ENCODE peak calls at places on chromosome 22, in six cellular contexts. W, B, R, L, N and J are unnamed samples.

GRCh38 chr22:23179381-23180294 is 671 bp upstream of the BCR start:
- DNase-seq in R (peak; percentile 29), W (no peak), B (peak; percentile 18), L (no peak), N (peak; percentile 8), J (no peak)

GRCh38 chr22:23399367-23400285 is 180.5 kb downstream of the IGLL1 start:
- DNase-seq in R (no peak), W (no peak), N (no peak), L (no peak), B (no peak), J (no peak)

GRCh38 chr22:25076281-25076680 is 123.4 kb upstream of the CRYBB3 start:
- DNase-seq in R (no peak), N (no peak), L (no peak), B (peak; percentile 54), W (no peak), J (no peak)

GRCh38 chr22:30433773-30434172 is 8.2 kb downstream of the MTFP1 start:
- DNase-seq in R (no peak), W (no peak), B (no peak), N (no peak), L (no peak), J (no peak)

GRCh38 chr22:27132896-27133500 is 475.6 kb downstream of the MIAT start:
- DNase-seq in N (no peak), R (no peak), B (no peak), W (no peak), L (no peak), J (no peak)

GRCh38 chr22:44363214-44363979 is 50.6 kb upstream of the SHISAL1 start:
- DNase-seq in W (peak; percentile 37), R (no peak), L (peak; percentile 92), N (no peak), B (no peak), J (peak; percentile 79)

GRCh38 chr22:47166446-47167016 is 404.1 kb downstream of the TBC1D22A start:
- DNase-seq in L (no peak), B (no peak), W (no peak), N (no peak), R (no peak), J (peak; percentile 10)

GRCh38 chr22:45298934-45299505 is 10.7 kb upstream of the FAM118A start:
- DNase-seq in L (no peak), R (no peak), N (no peak), W (no peak), B (no peak), J (no peak)

GRCh38 chr22:30392661-30393321 is 4.0 kb upstream of the SEC14L2 start:
- DNase-seq in B (peak; percentile 41), W (peak; percentile 94), L (no peak), R (peak; percentile 81), N (no peak), J (no peak)

GRCh38 chr22:46815132-46815531 is 52.7 kb downstream of the TBC1D22A start:
- DNase-seq in L (no peak), R (no peak), N (no peak), B (no peak), W (no peak), J (no peak)

GRCh38 chr22:21951931-21952465 is 650 bp downstream of the PPM1F start:
- DNase-seq in L (peak; percentile 34), B (peak; percentile 50), W (no peak), R (peak; percentile 69), N (peak; percentile 3), J (no peak)

GRCh38 chr22:20192972-20193760 is 42.3 kb upstream of the CCDC188 start:
- DNase-seq in B (no peak), W (no peak), R (no peak), N (no peak), L (no peak), J (no peak)

GRCh38 chr22:22912722-22913253 is 25.2 kb downstream of the IGLL5 start:
- DNase-seq in R (no peak), L (no peak), B (no peak), W (no peak), N (no peak), J (no peak)

GRCh38 chr22:28906312-28906711 is 22.9 kb downstream of the ZNRF3 start:
- DNase-seq in R (no peak), B (peak; percentile 44), N (no peak), W (no peak), L (no peak), J (no peak)

GRCh38 chr22:29043906-29044575 is 17.6 kb downstream of the C22orf31 start:
- DNase-seq in R (no peak), B (no peak), L (peak; percentile 11), N (no peak), W (no peak), J (no peak)

GRCh38 chr22:24271406-24271760 is 752 bp downstream of the SPECC1L start:
- DNase-seq in B (no peak), R (no peak), L (no peak), W (no peak), N (no peak), J (no peak)

GRCh38 chr22:33652596-33652995 is 267.7 kb downstream of the LARGE1 start:
- DNase-seq in L (peak; percentile 1), N (no peak), W (no peak), B (no peak), R (no peak), J (no peak)

GRCh38 chr22:46171940-46172339 is 21.6 kb downstream of the PPARA start:
- DNase-seq in W (no peak), R (no peak), B (no peak), L (peak; percentile 21), N (no peak), J (no peak)

GRCh38 chr22:23178512-23179254 is 1.6 kb upstream of the BCR start:
- DNase-seq in N (peak; percentile 59), B (peak; percentile 66), W (no peak), R (peak; percentile 84), L (peak; percentile 40), J (peak; percentile 38)

GRCh38 chr22:35766654-35767580 is 49.2 kb downstream of the APOL5 start:
- DNase-seq in R (peak; percentile 72), N (no peak), W (no peak), B (no peak), L (no peak), J (no peak)

GRCh38 chr22:30867746-30868662 is 100.6 kb downstream of the MORC2 start:
- DNase-seq in N (no peak), L (no peak), B (no peak), W (no peak), R (no peak), J (no peak)

GRCh38 chr22:24429411-24430365 is 2.3 kb downstream of the ADORA2A start:
- DNase-seq in W (no peak), B (peak; percentile 65), R (no peak), N (no peak), L (no peak), J (no peak)

GRCh38 chr22:27408068-27408467 is 393.5 kb downstream of the MN1 start:
- DNase-seq in N (no peak), R (no peak), B (no peak), L (no peak), W (no peak), J (no peak)

GRCh38 chr22:21960200-21961126 is 7.8 kb upstream of the PPM1F start:
- DNase-seq in B (no peak), N (no peak), L (no peak), R (no peak), W (no peak), J (no peak)

DNA sequence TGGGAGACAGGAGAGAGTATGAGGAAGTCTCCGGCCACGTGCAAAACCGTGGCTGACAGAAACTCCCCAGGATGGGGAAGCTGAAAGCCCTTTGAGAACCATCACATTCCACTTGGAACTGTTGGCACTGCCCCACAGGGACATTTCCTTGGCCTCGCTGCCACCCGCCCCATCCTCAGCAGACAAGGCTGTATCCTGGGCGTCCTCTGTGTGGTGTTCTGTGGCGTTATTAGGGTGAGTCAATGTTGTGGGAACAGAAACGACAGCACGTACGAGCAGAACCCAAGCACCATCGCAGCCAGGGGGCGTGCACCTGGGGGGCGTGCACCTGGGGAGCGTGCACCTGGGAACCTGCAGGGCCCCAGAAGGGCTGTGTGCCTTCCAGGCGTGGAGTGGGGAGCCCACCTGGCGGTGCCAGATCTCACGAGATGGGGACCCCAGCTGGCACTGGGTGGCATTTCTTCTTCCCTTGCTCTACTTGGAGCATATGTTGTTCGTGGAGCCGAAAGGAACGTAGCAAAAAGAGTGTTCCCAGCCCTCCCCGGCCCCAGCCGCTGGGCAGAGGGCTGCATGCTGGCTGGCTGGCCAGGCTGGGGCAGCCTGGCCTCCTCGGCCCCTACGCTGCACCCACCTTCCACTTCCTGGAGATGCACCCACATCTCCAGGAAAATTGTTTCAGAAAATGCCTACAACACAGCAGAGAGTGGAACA is 35.4 kb downstream of the NFAM1 start:
- DNase-seq in L (no peak), R (no peak), W (no peak), N (no peak), B (peak; percentile 39), J (no peak)
- TF ChIP-seq CTCF in L (no peak), R (no peak), W (no peak), N (no peak), B (peak; percentile 15), J (no peak)

GRCh38 chr22:48943567-48944432 is 883.9 kb downstream of the BRD1 start:
- DNase-seq in L (no peak), N (no peak), B (no peak), W (no peak), R (peak; percentile 68), J (no peak)
- TF ChIP-seq CTCF in L (no peak), N (no peak), B (no peak), W (no peak), R (peak; percentile 61), J (no peak)

DNA sequence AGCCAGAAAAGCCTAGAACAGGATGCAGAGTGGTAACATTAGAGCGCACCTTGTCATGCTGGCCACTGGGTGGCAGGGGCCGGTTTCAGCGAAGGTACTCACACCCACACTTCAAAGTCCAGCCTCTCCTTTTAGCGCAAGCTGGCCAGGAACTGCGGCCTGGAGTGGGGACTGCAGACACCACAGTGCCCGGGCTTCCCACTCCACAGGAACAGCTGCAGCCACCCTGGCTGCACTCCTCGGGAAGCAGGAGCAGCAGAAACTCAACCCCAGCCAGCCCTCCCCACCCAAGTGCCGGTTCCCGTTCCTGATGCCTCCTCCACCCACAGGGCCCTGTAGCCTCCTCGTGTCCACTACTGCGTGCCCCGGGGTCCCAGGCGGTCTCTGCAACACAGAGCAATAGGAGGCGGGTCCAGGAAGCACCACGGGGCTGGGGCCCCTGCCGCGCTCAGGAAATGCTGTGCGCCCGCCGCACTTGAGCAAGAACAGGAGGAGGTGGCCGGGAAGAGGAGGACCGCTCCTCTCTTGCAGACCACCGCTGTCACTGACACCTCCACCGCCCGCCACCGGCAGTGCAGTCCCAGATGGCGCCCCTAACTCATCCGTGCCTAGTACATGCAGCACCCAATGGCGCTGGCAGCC is 2.2 kb downstream of the RFPL2 start:
- DNase-seq in N (no peak), L (peak; percentile 14), R (peak; percentile 76), B (peak; percentile 35), W (no peak), J (no peak)
- TF ChIP-seq CTCF in N (peak; percentile 35), L (peak; percentile 74), R (peak; percentile 69), B (peak; percentile 47), W (peak; percentile 73), J (no peak)

GRCh38 chr22:38971202-38971601 is 10.9 kb upstream of the APOBEC3B start:
- DNase-seq in W (no peak), R (no peak), N (no peak), L (no peak), B (no peak), J (no peak)

GRCh38 chr22:38967451-38968450 is 10.3 kb downstream of the APOBEC3A start:
- DNase-seq in W (no peak), L (no peak), B (peak; percentile 46), R (no peak), N (no peak), J (no peak)

GRCh38 chr22:38970548-38970947 is 11.6 kb upstream of the APOBEC3B start:
- DNase-seq in R (no peak), L (no peak), B (no peak), N (no peak), W (no peak), J (no peak)

GRCh38 chr22:38966942-38967341 is 9.5 kb downstream of the APOBEC3A start:
- DNase-seq in B (no peak), R (no peak), L (no peak), N (no peak), W (no peak), J (no peak)

GRCh38 chr22:38968801-38969200 is 11.4 kb downstream of the APOBEC3A start:
- DNase-seq in R (no peak), N (no peak), L (no peak), B (no peak), W (no peak), J (no peak)
- TF ChIP-seq CTCF in R (no peak), N (no peak), L (no peak), B (no peak), W (no peak), J (no peak)